ENCODE peak calls at places on chromosomes 16 and 17, in seven cellular contexts. J is A549, L is gastrocnemius medialis, O is transverse colon, E is tibial nerve, R is sigmoid colon, G is ovary. C is an unnamed sample.
A peak's percentile ranks its signal among the peaks of the same experiment; 100 is the strongest.

GRCh38 chr16:3021449-3022207 is 1.5 kb downstream of the TNFRSF12A start:
- DNase-seq in J (peak; percentile 72), R (peak; percentile 90), O (peak; percentile 87), G (peak; percentile 77), E (peak; percentile 66), L (peak; percentile 87), C (peak; percentile 86)

GRCh38 chr17:57945999-57946797 is 9.0 kb downstream of the CUEDC1 start:
- DNase-seq in J (no peak), O (no peak), G (no peak), E (no peak), R (no peak), L (no peak), C (no peak)

GRCh38 chr17:78884148-78884870 is 18.7 kb downstream of the CEP295NL start:
- DNase-seq in L (no peak), R (no peak), G (no peak), E (no peak), O (no peak), J (no peak), C (no peak)

GRCh38 chr17:20270336-20270735 is 197.0 kb downstream of the LGALS9B start:
- DNase-seq in G (no peak), R (no peak), L (no peak), O (no peak), E (no peak), J (no peak), C (no peak)

GRCh38 chr16:13483121-13483520 is 436.8 kb upstream of the ERCC4 start:
- DNase-seq in R (no peak), O (no peak), G (no peak), L (no peak), E (no peak), J (no peak), C (no peak)

GRCh38 chr17:44979426-44980273 is 11.5 kb upstream of the C1QL1 start:
- DNase-seq in J (no peak), E (no peak), G (peak; percentile 69), L (no peak), R (peak; percentile 92), O (peak; percentile 51), C (peak; percentile 51)

GRCh38 chr17:77608431-77608830 is 350.1 kb upstream of the TNRC6C start:
- DNase-seq in R (no peak), L (no peak), E (no peak), J (no peak), O (no peak), G (no peak), C (no peak)

GRCh38 chr16:56898847-56899246 is 33.1 kb upstream of the HERPUD1 start:
- DNase-seq in L (no peak), G (no peak), E (no peak), J (no peak), O (no peak), R (no peak), C (no peak)

GRCh38 chr16:12132290-12132689 is 155.8 kb downstream of the SNX29 start:
- DNase-seq in L (no peak), R (no peak), O (no peak), G (no peak), J (no peak), E (no peak), C (no peak)

GRCh38 chr16:31268891-31269290 is 9.1 kb downstream of the ITGAM start:
- DNase-seq in O (no peak), G (no peak), L (no peak), E (no peak), J (no peak), R (no peak), C (no peak)

GRCh38 chr17:75830168-75831031 is 13.8 kb downstream of the UNC13D start:
- DNase-seq in O (peak; percentile 72), R (peak; percentile 63), J (peak; percentile 47), E (no peak), L (no peak), G (no peak), C (peak; percentile 72)

GRCh38 chr17:21213491-21214014 is 408 bp downstream of the TMEM11 start:
- DNase-seq in G (peak; percentile 25), L (no peak), J (peak; percentile 72), R (peak; percentile 71), O (peak; percentile 52), E (no peak), C (peak; percentile 19)

GRCh38 chr17:73261952-73262675 is 434 bp upstream of the CPSF4L start:
- DNase-seq in E (no peak), O (peak; percentile 83), R (peak; percentile 67), G (no peak), J (no peak), L (no peak), C (no peak)

GRCh38 chr17:37725601-37726146 is 19.2 kb downstream of the HNF1B start:
- DNase-seq in L (no peak), E (no peak), J (no peak), R (no peak), O (peak; percentile 82), G (no peak), C (peak; percentile 85)

GRCh38 chr16:10867199-10867598 is 9.8 kb upstream of the CIITA start:
- DNase-seq in E (no peak), J (no peak), L (no peak), R (no peak), G (no peak), O (no peak), C (no peak)

GRCh38 chr17:63962298-63962744 is 10.4 kb downstream of the SCN4A start:
- DNase-seq in L (no peak), E (no peak), J (no peak), R (no peak), O (no peak), G (no peak), C (no peak)

GRCh38 chr17:72151565-72152391 is 31.0 kb downstream of the SOX9 start:
- DNase-seq in O (peak; percentile 29), L (no peak), J (peak; percentile 99), E (peak; percentile 25), R (no peak), G (no peak), C (no peak)

GRCh38 chr17:3911271-3912053 is 4.8 kb downstream of the P2RX1 start:
- DNase-seq in L (no peak), J (no peak), E (no peak), R (no peak), G (no peak), O (peak; percentile 72), C (peak; percentile 92)

GRCh38 chr16:29978081-29978480 is 4.4 kb downstream of the TAOK2 start:
- DNase-seq in G (no peak), L (no peak), E (no peak), J (no peak), R (no peak), O (no peak), C (no peak)
- H3K27ac ChIP-seq in G (no peak overlapping the region), L (peak overlapping the region; percentile 100), E (no peak overlapping the region), J (no peak overlapping the region), R (peak overlapping the region; percentile 34), O (no peak overlapping the region), C (peak overlapping the region; percentile 2)

DNA sequence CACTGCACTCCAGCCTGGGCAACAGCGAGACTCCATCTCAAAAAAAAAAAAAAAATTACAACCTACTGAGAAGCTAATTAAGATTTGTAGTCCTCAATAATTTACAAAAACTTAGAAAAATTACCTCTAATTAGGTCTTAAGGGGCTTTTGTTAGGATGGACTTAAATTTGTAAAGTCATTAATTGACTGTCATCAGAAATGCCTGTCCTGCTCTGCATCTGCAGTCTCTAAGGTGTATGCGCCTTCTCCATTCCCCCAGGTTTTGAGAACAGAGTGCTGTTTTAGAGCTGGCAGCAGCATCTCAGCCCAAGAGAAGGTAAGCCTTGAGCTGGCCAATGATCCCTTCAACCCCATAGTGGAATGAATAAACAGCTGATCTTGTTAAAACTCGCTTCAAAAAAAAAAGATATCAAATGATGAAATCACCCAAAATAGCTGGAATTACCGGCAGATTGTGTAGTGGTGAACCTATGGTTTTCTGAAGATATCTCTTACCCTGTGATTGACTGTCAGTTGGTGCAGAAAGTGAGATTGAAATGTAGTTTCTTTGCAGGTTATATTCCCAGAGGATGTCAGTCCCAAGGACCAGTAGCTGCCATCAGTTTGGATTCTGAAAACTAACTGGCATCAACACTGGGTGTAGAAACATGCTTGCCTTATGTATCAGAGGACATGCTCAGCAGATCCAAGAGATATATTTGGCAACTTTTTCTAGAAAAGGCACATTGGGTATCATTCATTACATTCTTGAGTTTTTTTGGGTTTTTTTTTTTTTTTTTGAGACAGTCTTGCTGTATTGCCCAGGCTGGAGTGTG is 25.7 kb downstream of the TRPV2 start:
- DNase-seq in G (no peak), J (no peak), O (no peak), E (no peak), R (no peak), L (no peak), C (no peak)
- TF ChIP-seq POLR2A in G (no peak), J (no peak), O (no peak), E (no peak), R (no peak), L (no peak), C (no peak)

GRCh38 chr16:29148867-29149272 is 164.0 kb downstream of the LAT start:
- DNase-seq in L (no peak), R (no peak), O (peak; percentile 60), E (no peak), G (no peak), J (no peak), C (no peak)
- H3K27ac ChIP-seq in L (no peak overlapping the region), R (no peak overlapping the region), O (no peak overlapping the region), E (no peak overlapping the region), G (no peak overlapping the region), J (no peak overlapping the region), C (peak overlapping the region; percentile 68)

GRCh38 chr16:89720520-89720858 is 209 bp downstream of the VPS9D1 start:
- DNase-seq in E (no peak), L (no peak), R (no peak), G (peak; percentile 51), O (peak; percentile 75), J (no peak), C (no peak)

GRCh38 chr16:89722392-89723278 is 1.3 kb downstream of the ZNF276 start:
- DNase-seq in L (no peak), J (no peak), O (peak; percentile 93), E (no peak), R (peak; percentile 77), G (no peak), C (peak; percentile 71)

GRCh38 chr16:89720859-89721643 is at the start of the genes VPS9D1 and ZNF276:
- DNase-seq in J (peak; percentile 66), G (peak; percentile 76), L (peak; percentile 54), E (peak; percentile 71), R (peak; percentile 88), O (peak; percentile 88), C (peak; percentile 92)

GRCh38 chr16:89721644-89722391 is 481 bp downstream of the ZNF276 start:
- DNase-seq in L (no peak), J (peak; percentile 42), E (no peak), O (peak; percentile 83), G (no peak), R (no peak), C (peak; percentile 81)

DNA sequence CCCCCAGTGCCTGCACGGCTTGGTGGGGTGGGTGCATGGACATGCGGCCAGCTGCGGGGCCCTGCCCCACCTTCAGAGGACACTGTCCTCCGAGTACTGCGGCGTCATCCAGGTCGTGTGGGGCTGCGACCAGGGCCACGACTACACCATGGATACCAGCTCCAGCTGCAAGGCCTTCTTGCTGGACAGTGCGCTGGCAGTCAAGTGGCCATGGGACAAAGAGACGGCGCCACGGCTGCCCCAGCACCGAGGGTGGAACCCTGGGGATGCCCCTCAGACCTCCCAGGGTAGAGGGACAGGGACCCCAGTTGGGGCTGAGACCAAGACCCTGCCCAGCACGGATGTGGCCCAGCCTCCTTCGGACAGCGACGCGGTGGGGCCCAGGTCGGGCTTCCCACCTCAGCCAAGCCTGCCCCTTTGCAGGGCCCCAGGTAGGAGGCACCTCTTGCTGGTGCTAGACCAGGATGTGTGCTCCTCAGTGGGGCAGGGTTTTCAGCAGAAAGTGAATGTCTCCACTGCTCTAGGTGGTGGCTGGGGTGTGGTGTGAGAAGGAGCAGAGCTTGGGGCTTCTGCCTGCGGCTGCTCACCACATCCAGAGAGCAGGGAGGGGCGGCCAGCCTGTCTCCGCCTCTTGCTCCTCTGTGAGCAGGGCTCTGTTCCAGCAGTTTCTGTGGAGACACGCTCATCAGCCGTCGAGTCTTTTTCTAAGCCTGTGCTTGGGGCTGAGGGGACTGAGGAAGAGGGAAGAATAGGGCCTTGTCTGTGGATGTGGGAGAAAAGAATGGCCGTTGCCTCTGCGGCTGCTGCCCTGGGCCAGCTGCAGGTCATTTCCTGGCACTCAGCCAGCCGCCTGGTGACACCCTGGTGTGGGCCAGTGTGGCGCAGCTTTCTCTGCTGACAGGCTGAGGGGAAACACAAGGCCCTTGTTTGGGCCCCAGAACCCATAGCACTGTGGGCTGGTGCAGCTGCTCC is 2.2 kb downstream of the ZNF276 start:
- DNase-seq in R (peak; percentile 77), J (no peak), G (no peak), L (no peak), O (peak; percentile 57), E (no peak), C (no peak)
- TF ChIP-seq POLR2A in R (no peak), J (no peak), G (no peak), L (no peak), O (no peak), E (no peak), C (no peak)